ENCODE peak calls at places on chromosomes 3 and 15, in nine cellular contexts. H, F, R, C, Y, S, X, Z and I are unnamed samples.

GRCh38 chr3:169694117-169694516 is 30.6 kb upstream of the MECOM start:
- DNase-seq in X (peak), Z (no peak), R (no peak), H (no peak), Y (peak), F (no peak), S (no peak), C (no peak), I (no peak)

GRCh38 chr3:107142786-107143185 is 234.5 kb upstream of the CCDC54 start:
- DNase-seq in C (no peak), R (no peak), Y (no peak), X (no peak), F (no peak), Z (no peak), H (no peak), S (no peak), I (no peak)

GRCh38 chr15:25241241-25241801 is 197.5 kb downstream of the UBE3A start:
- DNase-seq in C (peak), Y (no peak), X (no peak), R (no peak), H (no peak), S (no peak), Z (no peak), F (no peak), I (no peak)

GRCh38 chr3:65687741-65688140 is 351.0 kb downstream of the MAGI1 start:
- DNase-seq in C (no peak), S (no peak), R (no peak), H (no peak), Z (no peak), X (no peak), F (no peak), Y (no peak), I (no peak)

GRCh38 chr15:59105839-59106238 is 893 bp downstream of the CCNB2 start:
- DNase-seq in F (no peak), H (no peak), X (peak), C (no peak), Z (peak), R (peak), Y (no peak), S (no peak), I (no peak)

GRCh38 chr15:83284563-83285283 is at the start of gene BNC1:
- DNase-seq in S (no peak), Y (no peak), H (no peak), R (no peak), X (peak), F (peak), C (no peak), Z (no peak), I (no peak)

GRCh38 chr3:32310918-32311839 is 72.7 kb downstream of the CMTM8 start:
- DNase-seq in F (no peak), C (no peak), X (no peak), Z (no peak), Y (no peak), R (no peak), H (no peak), S (no peak), I (no peak)

GRCh38 chr3:51799879-51800757 is 21.1 kb upstream of the IQCF6 start:
- DNase-seq in X (peak), Y (peak), C (no peak), S (no peak), R (peak), Z (peak), H (peak), F (no peak), I (no peak)

GRCh38 chr3:111582114-111582461 is 13.1 kb downstream of the ZBED2 start:
- DNase-seq in Y (peak), X (peak), R (peak), Z (peak), C (no peak), S (no peak), F (no peak), H (peak), I (no peak)

GRCh38 chr3:141373768-141374526 is 5.6 kb downstream of the ZBTB38 start:
- DNase-seq in X (peak), F (no peak), H (peak), C (no peak), Y (no peak), R (peak), S (no peak), Z (no peak), I (no peak)

GRCh38 chr15:61144055-61144454 is 85.0 kb downstream of the RORA start:
- DNase-seq in H (no peak), C (no peak), F (no peak), Z (no peak), X (no peak), Y (no peak), S (no peak), R (no peak), I (no peak)

GRCh38 chr3:36298188-36298587 is 82.1 kb upstream of the STAC start:
- DNase-seq in R (no peak), F (no peak), S (no peak), C (no peak), X (no peak), Y (no peak), H (no peak), Z (no peak), I (no peak)

GRCh38 chr15:49675051-49675450 is 54.2 kb downstream of the DTWD1 start:
- DNase-seq in Z (peak), X (peak), C (no peak), Y (peak), S (no peak), R (peak), H (peak), F (no peak), I (no peak)

GRCh38 chr3:186785517-186786018 is 2.2 kb downstream of the EIF4A2 start:
- DNase-seq in S (no peak), Y (no peak), X (no peak), F (no peak), R (no peak), H (no peak), C (no peak), Z (no peak), I (no peak)

GRCh38 chr3:53881691-53882593 is at the start of gene ACTR8:
- DNase-seq in Y (peak), S (peak), F (peak), H (peak), X (peak), C (peak), Z (peak), R (peak), I (peak)

GRCh38 chr3:159499031-159499793 is 489.4 kb upstream of the IL12A start:
- DNase-seq in R (no peak), Y (no peak), S (no peak), X (peak), H (no peak), F (no peak), C (no peak), Z (peak), I (no peak)

GRCh38 chr3:184154909-184155643 is at the start of gene DVL3:
- DNase-seq in S (peak), F (peak), X (peak), H (peak), R (peak), C (peak), Y (peak), Z (peak), I (no peak)

GRCh38 chr3:126542340-126543241 is 16.1 kb downstream of the C3orf22 start:
- DNase-seq in S (no peak), Z (no peak), C (no peak), X (no peak), F (peak), R (no peak), H (no peak), Y (no peak), I (no peak)

GRCh38 chr3:98584563-98584962 is 8.8 kb downstream of the CPOX start:
- DNase-seq in C (no peak), R (no peak), Y (no peak), H (no peak), S (no peak), Z (no peak), X (no peak), F (no peak), I (no peak)

GRCh38 chr3:133926736-133927542 is 31.3 kb upstream of the RAB6B start:
- DNase-seq in Y (no peak), Z (no peak), C (no peak), R (no peak), F (no peak), X (no peak), S (no peak), H (no peak), I (no peak)

GRCh38 chr3:125684199-125684598 is 88.9 kb upstream of the OSBPL11 start:
- DNase-seq in S (peak), H (no peak), R (peak), Y (peak), F (no peak), Z (peak), C (no peak), X (no peak), I (no peak)

GRCh38 chr15:65824941-65825544 is 33.0 kb upstream of the DENND4A start:
- DNase-seq in F (no peak), S (peak), X (peak), R (no peak), H (peak), Z (peak), C (peak), Y (peak), I (no peak)

GRCh38 chr15:87564666-87565065 is 691.9 kb downstream of the NTRK3 start:
- DNase-seq in H (no peak), Y (no peak), S (no peak), F (no peak), Z (no peak), R (no peak), X (no peak), C (no peak), I (no peak)

GRCh38 chr15:28955160-28955502 is 69.4 kb downstream of the APBA2 start:
- DNase-seq in H (peak), S (no peak), X (no peak), C (no peak), Z (peak), F (no peak), R (no peak), Y (peak), I (peak)

GRCh38 chr3:17745301-17745700 is 2.9 kb upstream of the TBC1D5 start:
- DNase-seq in X (no peak), Y (no peak), Z (no peak), R (no peak), C (no peak), F (no peak), S (no peak), H (no peak), I (no peak)

GRCh38 chr15:55796321-55796965 is 53.5 kb upstream of the PRTG start:
- DNase-seq in X (peak), S (no peak), F (no peak), H (no peak), Z (peak), Y (peak), C (no peak), R (no peak), I (no peak)

GRCh38 chr3:151347432-151347831 is 18.1 kb upstream of the P2RY13 start:
- DNase-seq in X (no peak), C (peak), Z (no peak), Y (no peak), S (peak), R (no peak), H (no peak), F (no peak), I (no peak)

GRCh38 chr3:158140396-158140795 is 30.5 kb downstream of the RSRC1 start:
- DNase-seq in H (no peak), S (no peak), X (peak), R (no peak), C (no peak), Y (no peak), F (no peak), Z (peak), I (no peak)

DNA sequence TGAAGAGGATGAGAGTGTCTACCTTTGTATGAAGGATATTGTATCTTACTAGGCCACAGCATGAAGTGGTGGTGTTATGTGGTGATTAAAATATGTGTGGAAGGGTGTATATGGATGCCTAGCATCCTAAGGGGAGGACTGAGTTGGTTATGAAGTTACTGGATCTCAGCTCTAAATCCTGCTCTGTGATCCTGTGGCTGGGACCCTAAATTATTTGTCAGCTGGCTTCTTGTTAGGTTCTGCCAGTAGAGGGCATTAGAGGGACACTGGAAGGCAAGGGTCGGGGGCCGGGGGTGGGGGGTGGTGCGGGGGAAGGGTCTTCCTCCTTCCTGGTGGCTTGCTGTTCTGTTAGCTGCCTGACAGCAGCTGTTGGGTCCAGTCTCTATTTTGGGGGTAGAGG is 34.9 kb downstream of the MORF4L1 start:
- DNase-seq in H (no peak), C (no peak), Y (no peak), S (no peak), R (no peak), X (no peak), Z (peak), F (no peak), I (no peak)
- TF ChIP-seq CTCF in H (peak), C (no peak), Y (peak), S (no peak), R (peak), X (peak), Z (peak), F (no peak), I (peak)

GRCh38 chr3:197353867-197354180 is 55.4 kb upstream of the DLG1 start:
- DNase-seq in H (no peak), Y (no peak), Z (no peak), F (peak), X (no peak), C (no peak), R (no peak), S (no peak), I (no peak)

GRCh38 chr3:197353001-197353866 is 54.8 kb upstream of the DLG1 start:
- DNase-seq in C (no peak), R (no peak), Z (no peak), Y (no peak), X (no peak), H (no peak), F (no peak), S (no peak), I (no peak)

GRCh38 chr3:197355713-197356112 is 57.3 kb upstream of the DLG1 start:
- DNase-seq in S (no peak), Z (no peak), X (no peak), H (no peak), Y (no peak), F (no peak), C (no peak), R (peak), I (no peak)

GRCh38 chr3:197356275-197356674 is 57.9 kb upstream of the DLG1 start:
- DNase-seq in Z (no peak), Y (no peak), C (peak), F (no peak), H (no peak), R (no peak), X (no peak), S (peak), I (no peak)

GRCh38 chr3:197354195-197355059 is 56.0 kb upstream of the DLG1 start:
- DNase-seq in R (no peak), X (no peak), C (no peak), S (no peak), F (peak), Y (peak), H (peak), Z (no peak), I (no peak)
- H3K4me3 ChIP-seq in R (no peak), X (no peak), C (no peak), S (no peak), F (no peak), Y (no peak), H (peak), Z (no peak), I (no peak)

GRCh38 chr3:22907796-22908195 is 295.3 kb upstream of the UBE2E2 start:
- DNase-seq in X (no peak), H (no peak), R (no peak), Y (no peak), S (no peak), Z (no peak), C (no peak), F (no peak), I (no peak)

GRCh38 chr3:22908974-22909507 is 294.1 kb upstream of the UBE2E2 start:
- DNase-seq in C (no peak), Z (no peak), S (no peak), X (no peak), F (no peak), H (no peak), R (no peak), Y (no peak), I (no peak)
- TF ChIP-seq CTCF in C (no peak), Z (peak), S (no peak), X (peak), F (no peak), H (no peak), R (no peak), Y (no peak), I (no peak)

GRCh38 chr3:128770387-128770786 is 44.4 kb downstream of the RAB7A start:
- DNase-seq in Y (no peak), Z (no peak), C (no peak), R (no peak), H (no peak), X (no peak), S (no peak), F (no peak), I (no peak)

GRCh38 chr3:128763967-128764366 is 38.0 kb downstream of the RAB7A start:
- DNase-seq in F (no peak), S (no peak), Y (no peak), C (no peak), R (no peak), H (no peak), Z (no peak), X (no peak), I (no peak)

GRCh38 chr3:128768471-128768870 is 42.5 kb downstream of the RAB7A start:
- DNase-seq in R (no peak), X (no peak), F (no peak), Z (no peak), S (no peak), H (no peak), Y (no peak), C (no peak), I (no peak)

GRCh38 chr3:128764863-128765262 is 38.9 kb downstream of the RAB7A start:
- DNase-seq in F (no peak), H (no peak), Y (no peak), C (no peak), S (no peak), X (no peak), Z (no peak), R (no peak), I (no peak)

GRCh38 chr3:128767351-128767750 is 41.4 kb downstream of the RAB7A start:
- DNase-seq in C (no peak), X (no peak), R (no peak), Z (no peak), Y (no peak), H (no peak), F (no peak), S (no peak), I (no peak)
- H3K4me3 ChIP-seq in C (no peak), X (no peak), R (no peak), Z (no peak), Y (no peak), H (no peak), F (no peak), S (no peak), I (no peak)

GRCh38 chr3:118554148-118554819 is 480.4 kb downstream of the IGSF11 start:
- DNase-seq in Y (no peak), C (no peak), X (no peak), F (no peak), H (no peak), Z (no peak), S (no peak), R (no peak), I (no peak)

GRCh38 chr3:118556983-118557382 is 477.7 kb downstream of the IGSF11 start:
- DNase-seq in S (no peak), F (no peak), Z (no peak), H (no peak), R (no peak), C (no peak), Y (no peak), X (no peak), I (no peak)

GRCh38 chr3:118559286-118559685 is 475.4 kb downstream of the IGSF11 start:
- DNase-seq in H (no peak), R (no peak), S (no peak), C (no peak), Y (no peak), F (no peak), Z (no peak), X (peak), I (no peak)

GRCh38 chr3:118557513-118557912 is 477.1 kb downstream of the IGSF11 start:
- DNase-seq in C (no peak), Z (no peak), Y (no peak), S (no peak), X (no peak), R (no peak), H (no peak), F (no peak), I (no peak)
- TF ChIP-seq CTCF in C (no peak), Z (no peak), Y (no peak), S (no peak), X (no peak), R (no peak), H (no peak), F (no peak), I (no peak)

DNA sequence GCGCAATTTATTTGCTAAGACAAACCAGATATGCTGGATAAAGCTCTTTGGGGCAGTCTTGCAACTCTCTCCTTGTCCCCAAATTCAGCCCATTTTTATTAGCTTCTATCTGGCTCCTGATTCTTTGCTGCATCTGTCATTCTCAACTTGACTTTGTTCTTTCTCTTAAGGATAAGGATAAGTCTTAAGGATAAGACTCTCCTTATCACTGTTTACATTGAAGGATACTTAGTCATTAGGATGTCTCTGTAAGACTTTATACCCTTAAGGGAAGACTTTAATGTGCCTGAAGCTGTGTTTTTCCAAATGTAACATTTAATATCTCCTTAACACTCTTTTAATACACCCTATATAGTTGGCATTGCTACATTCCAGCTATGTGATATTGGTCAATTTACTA is 49.3 kb downstream of the ALCAM start:
- DNase-seq in X (no peak), Y (no peak), C (no peak), H (no peak), F (no peak), Z (no peak), S (no peak), R (no peak), I (no peak)
- H3K4me3 ChIP-seq in X (no peak), Y (no peak), C (no peak), H (no peak), F (no peak), Z (no peak), S (no peak), R (no peak), I (no peak)

DNA sequence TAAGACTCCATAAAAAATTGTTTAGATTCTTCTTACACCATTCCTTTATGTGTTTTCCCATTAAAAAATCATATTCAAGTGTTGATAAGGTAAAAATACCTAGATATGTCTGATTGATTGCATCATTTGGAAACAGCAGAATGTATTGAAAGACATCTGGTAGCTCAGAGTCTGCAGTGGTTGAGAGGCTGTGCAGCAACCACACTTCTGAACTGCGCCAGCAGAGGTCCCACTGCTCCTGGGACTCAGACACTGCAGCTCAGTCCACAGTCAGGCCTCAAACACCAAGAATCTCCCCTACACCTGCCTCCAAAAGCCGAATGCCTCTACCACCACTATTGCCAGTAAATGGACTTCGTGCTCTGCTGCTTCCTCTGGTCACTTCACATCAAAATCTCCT is 176.9 kb upstream of the LMCD1 start:
- DNase-seq in Y (peak), H (peak), Z (peak), C (peak), F (no peak), S (no peak), R (peak), X (peak), I (peak)
- TF ChIP-seq CTCF in Y (peak), H (peak), Z (peak), C (peak), F (no peak), S (no peak), R (peak), X (peak), I (peak)